ENCODE peak calls at places on chromosomes 4 and X, in five cellular contexts. J is A549, I is GM06990, F is PC-3, U is epithelial cell of proximal tubule. B is an unnamed sample.

GRCh38 chrX:21756785-21757529 is 959 bp downstream of the SMPX start:
- DNase-seq in J (no peak), I (no peak), F (no peak), U (no peak), B (no peak)

GRCh38 chrX:10617964-10618342 is 2.4 kb downstream of the MID1 start:
- DNase-seq in J (peak), I (no peak), F (peak), U (no peak), B (no peak)

GRCh38 chr4:186227221-186227620 is at the start of gene KLKB1:
- DNase-seq in J (no peak), I (no peak), F (no peak), U (no peak), B (no peak)

GRCh38 chr4:8574796-8575370 is 5.3 kb upstream of the GPR78 start:
- DNase-seq in J (no peak), I (no peak), F (no peak), U (no peak), B (no peak)

GRCh38 chr4:29970626-29971025 is 749.5 kb upstream of the PCDH7 start:
- DNase-seq in J (peak), I (no peak), F (peak), U (no peak), B (no peak)

GRCh38 chr4:109691411-109691920 is 11.8 kb downstream of the CASP6 start:
- DNase-seq in J (no peak), I (no peak), F (no peak), U (no peak), B (no peak)

GRCh38 chrX:72461766-72462165 is 110.9 kb downstream of the HDAC8 start:
- DNase-seq in J (peak), I (no peak), F (no peak), U (no peak), B (no peak)

GRCh38 chrX:24294619-24295018 is 19.2 kb downstream of the SUPT20HL2 start:
- DNase-seq in J (peak), I (no peak), F (peak), U (no peak), B (no peak)

GRCh38 chr4:133865606-133866327 is 335.8 kb downstream of the PABPC4L start:
- DNase-seq in J (peak), I (no peak), F (peak), U (peak), B (no peak)

GRCh38 chr4:84878541-84878940 is 87.9 kb downstream of the WDFY3 start:
- DNase-seq in J (no peak), I (no peak), F (no peak), U (no peak), B (no peak)

GRCh38 chrX:45264865-45265264 is 64.2 kb upstream of the DIPK2B start:
- DNase-seq in J (no peak), I (no peak), F (no peak), U (no peak), B (no peak)

GRCh38 chr4:1196421-1197183 is 24.2 kb upstream of the SPON2 start:
- DNase-seq in J (no peak), I (no peak), F (no peak), U (no peak), B (no peak)

GRCh38 chr4:48699470-48699869 is 80.6 kb downstream of the FRYL start:
- DNase-seq in J (peak), I (no peak), F (peak), U (peak), B (no peak)

GRCh38 chr4:168955674-168956073 is 54.4 kb downstream of the CBR4 start:
- DNase-seq in J (no peak), I (no peak), F (peak), U (no peak), B (no peak)

GRCh38 chr4:119655111-119655837 is 26.7 kb upstream of the PDE5A start:
- DNase-seq in J (no peak), I (no peak), F (peak), U (no peak), B (no peak)

GRCh38 chr4:174120446-174121142 is 162.9 kb downstream of the FBXO8 start:
- DNase-seq in J (peak), I (peak), F (peak), U (peak), B (peak)

GRCh38 chrX:30858098-30858497 is 31.0 kb downstream of the TAB3 start:
- DNase-seq in J (no peak), I (no peak), F (no peak), U (no peak), B (no peak)

GRCh38 chrX:112270991-112271390 is 188.4 kb upstream of the TRPC5 start:
- DNase-seq in J (no peak), I (no peak), F (no peak), U (no peak), B (no peak)

GRCh38 chr4:38210396-38211114 is 250.4 kb downstream of the PTTG2 start:
- DNase-seq in J (no peak), I (no peak), F (no peak), U (no peak), B (no peak)

GRCh38 chr4:81919238-81919637 is 447.5 kb upstream of the RASGEF1B start:
- DNase-seq in J (peak), I (no peak), F (peak), U (peak), B (peak)

GRCh38 chrX:1322393-1322792 is 14.2 kb upstream of the IL3RA start:
- DNase-seq in J (no peak), I (no peak), F (peak), U (no peak), B (no peak)

GRCh38 chr4:86400216-86400615 is 40.4 kb upstream of the MAPK10 start:
- DNase-seq in J (no peak), I (no peak), F (no peak), U (no peak), B (no peak)

GRCh38 chr4:121464854-121465253 is 84.0 kb upstream of the QRFPR start:
- DNase-seq in J (no peak), I (no peak), F (peak), U (no peak), B (no peak)

GRCh38 chr4:107631568-107631967 is 88.5 kb downstream of the PAPSS1 start:
- DNase-seq in J (no peak), I (no peak), F (no peak), U (no peak), B (no peak)

GRCh38 chr4:76197971-76198410 is 15.6 kb downstream of the SCARB2 start:
- DNase-seq in J (no peak), I (peak), F (no peak), U (no peak), B (no peak)

GRCh38 chr4:173289351-173289725 is 44.8 kb downstream of the HMGB2 start:
- DNase-seq in J (no peak), I (no peak), F (no peak), U (no peak), B (no peak)

GRCh38 chrX:68929332-68930150 is 100.7 kb downstream of the EFNB1 start:
- DNase-seq in J (peak), I (no peak), F (peak), U (no peak), B (no peak)

GRCh38 chr4:13535118-13535517 is 9.2 kb downstream of the NKX3-2 start:
- DNase-seq in J (no peak), I (no peak), F (no peak), U (no peak), B (no peak)

GRCh38 chr4:80434238-80434637 is 98.7 kb downstream of the CFAP299 start:
- DNase-seq in J (no peak), I (no peak), F (peak), U (no peak), B (no peak)

GRCh38 chr4:170940043-170940724 is 850.4 kb upstream of the AADAT start:
- DNase-seq in J (no peak), I (no peak), F (no peak), U (no peak), B (no peak)

GRCh38 chr4:123826896-123827295 is 430.3 kb downstream of the SPRY1 start:
- DNase-seq in J (no peak), I (no peak), F (peak), U (no peak), B (no peak)

GRCh38 chr4:18202510-18202909 is 181.0 kb upstream of the LCORL start:
- DNase-seq in J (no peak), I (no peak), F (no peak), U (no peak), B (no peak)

GRCh38 chr4:3344104-3344503 is 51.3 kb downstream of the RGS12 start:
- DNase-seq in J (no peak), I (no peak), F (no peak), U (no peak), B (no peak)

GRCh38 chr4:66108898-66109297 is 438.6 kb upstream of the EPHA5 start:
- DNase-seq in J (no peak), I (no peak), F (no peak), U (no peak), B (no peak)
- TF ChIP-seq CTCF in J (no peak), I (no peak), F (peak), U (no peak), B (no peak)

GRCh38 chrX:104564921-104565703 is 887 bp upstream of the IL1RAPL2 start:
- DNase-seq in J (no peak), I (no peak), F (no peak), U (no peak), B (no peak)

GRCh38 chrX:104565791-104566687 is at the start of gene IL1RAPL2:
- DNase-seq in J (peak), I (no peak), F (peak), U (no peak), B (no peak)

GRCh38 chrX:104567506-104567905 is 1.5 kb downstream of the IL1RAPL2 start:
- DNase-seq in J (no peak), I (no peak), F (no peak), U (no peak), B (no peak)

GRCh38 chrX:104566921-104567501 is 1.0 kb downstream of the IL1RAPL2 start:
- DNase-seq in J (no peak), I (no peak), F (peak), U (no peak), B (no peak)

GRCh38 chrX:104568304-104568915 is 2.4 kb downstream of the IL1RAPL2 start:
- DNase-seq in J (no peak), I (no peak), F (no peak), U (no peak), B (no peak)
- TF ChIP-seq CTCF in J (no peak), I (no peak), F (no peak), U (no peak), B (no peak)

GRCh38 chrX:17685026-17685425 is 52.3 kb upstream of the SCML1 start:
- DNase-seq in J (no peak), I (no peak), F (no peak), U (no peak), B (no peak)

GRCh38 chrX:17692709-17693346 is 44.5 kb upstream of the SCML1 start:
- DNase-seq in J (no peak), I (no peak), F (peak), U (no peak), B (no peak)

GRCh38 chrX:17687648-17688047 is 49.6 kb upstream of the SCML1 start:
- DNase-seq in J (no peak), I (no peak), F (no peak), U (no peak), B (no peak)

DNA sequence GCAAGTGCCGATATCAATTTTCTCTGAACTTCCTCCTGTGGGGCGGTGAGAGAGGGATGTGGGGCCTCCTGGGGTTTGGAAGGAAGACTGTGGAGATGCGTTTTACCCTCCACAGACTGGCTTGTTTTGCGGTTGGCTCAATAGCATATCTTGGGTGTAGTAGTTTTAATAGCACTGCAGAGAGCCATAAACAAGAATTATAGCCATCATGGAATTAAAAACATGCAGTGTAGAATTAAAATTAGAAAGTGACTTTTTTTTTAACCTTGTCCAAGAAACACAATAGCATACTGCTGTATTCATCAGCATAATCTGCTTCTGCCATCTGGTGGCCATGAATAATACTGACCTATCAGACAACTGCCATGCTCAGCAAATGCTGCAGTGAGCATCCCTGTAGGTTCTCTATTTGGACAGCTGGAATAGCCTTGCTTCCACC is 47.3 kb upstream of the SCML1 start:
- DNase-seq in J (peak), I (no peak), F (peak), U (no peak), B (peak)
- TF ChIP-seq CTCF in J (peak), I (peak), F (peak), U (peak), B (peak)

GRCh38 chr4:189979196-189980047 is 38.8 kb downstream of the FRG1 start:
- DNase-seq in J (no peak), I (no peak), F (no peak), U (no peak), B (no peak)

GRCh38 chr4:189973646-189974045 is 33.0 kb downstream of the FRG1 start:
- DNase-seq in J (no peak), I (no peak), F (no peak), U (no peak), B (no peak)

GRCh38 chr4:189974056-189974455 is 33.4 kb downstream of the FRG1 start:
- DNase-seq in J (peak), I (no peak), F (peak), U (no peak), B (no peak)
- TF ChIP-seq CTCF in J (peak), I (peak), F (peak), U (peak), B (peak)

DNA sequence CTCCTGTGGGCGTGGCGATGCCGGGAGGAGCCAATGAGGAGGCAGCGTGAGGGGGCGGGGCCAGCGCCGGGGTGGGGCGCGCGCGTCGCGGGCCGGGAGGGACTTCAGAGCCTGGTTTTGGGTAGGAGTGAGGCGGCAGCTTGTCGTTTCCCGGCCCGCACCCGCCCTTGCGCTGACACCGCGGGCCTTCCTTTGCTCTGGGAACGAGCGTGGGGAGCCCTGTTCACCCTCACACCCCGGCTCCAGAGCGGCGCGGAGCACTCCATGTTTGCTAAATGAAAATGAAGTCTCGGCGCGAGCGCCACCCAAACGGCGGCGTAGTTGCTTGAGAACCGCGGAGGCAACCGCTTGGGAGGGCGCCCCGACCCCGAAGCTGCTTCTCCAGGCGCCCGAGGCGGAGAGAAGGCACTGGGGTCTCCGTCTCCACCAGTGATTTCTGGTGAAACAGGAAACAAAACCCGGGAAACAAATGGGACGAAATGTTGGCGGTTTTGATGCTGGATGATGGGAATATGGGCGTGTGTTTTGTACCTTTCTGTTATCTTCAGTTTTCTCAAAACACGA is 497 bp upstream of the GRPEL1 start:
- DNase-seq in J (no peak), I (no peak), F (no peak), U (no peak), B (no peak)
- TF ChIP-seq CTCF in J (no peak), I (peak), F (no peak), U (no peak), B (no peak)